ENCODE peak calls at places on chromosomes 6 and 20, in six cellular contexts. Z is NCI-H1105, Q is CD14-positive monocyte, H is RKO, F is posterior vena cava, J is substantia nigra. Y is an unnamed sample.

GRCh38 chr6:143569035-143569434 is 57.5 kb upstream of the FUCA2 start:
- DNase-seq in Q (no peak), H (no peak), Z (no peak), F (no peak), J (no peak), Y (no peak)

GRCh38 chr20:17500826-17501225 is 30.4 kb downstream of the BFSP1 start:
- DNase-seq in Z (no peak), J (no peak), F (peak), H (no peak), Q (peak), Y (no peak)

GRCh38 chr6:15183979-15184378 is 61.9 kb upstream of the JARID2 start:
- DNase-seq in Q (no peak), H (no peak), Z (no peak), F (peak), J (no peak), Y (no peak)

GRCh38 chr6:73878403-73878802 is 182.4 kb downstream of the CD109 start:
- DNase-seq in H (no peak), Z (no peak), Q (no peak), F (no peak), J (no peak), Y (no peak)

GRCh38 chr6:144637535-144637934 is 352.4 kb downstream of the UTRN start:
- DNase-seq in J (no peak), H (no peak), Q (no peak), Z (no peak), F (no peak), Y (no peak)

GRCh38 chr6:91590191-91590590 is 1003.3 kb upstream of the MAP3K7 start:
- DNase-seq in Q (peak), F (no peak), H (no peak), Z (no peak), J (no peak), Y (no peak)

GRCh38 chr6:111922454-111923297 is 49.4 kb upstream of the FYN start:
- DNase-seq in F (no peak), Q (no peak), Z (peak), J (no peak), H (no peak), Y (no peak)

GRCh38 chr20:48706710-48707339 is 121.0 kb downstream of the PREX1 start:
- DNase-seq in J (no peak), H (no peak), Z (no peak), F (peak), Q (no peak), Y (no peak)

GRCh38 chr6:43334466-43335095 is 26.0 kb upstream of the CRIP3 start:
- DNase-seq in J (no peak), F (no peak), Q (no peak), H (peak), Z (peak), Y (peak)

GRCh38 chr6:958531-958930 is 265.6 kb upstream of the EXOC2 start:
- DNase-seq in H (peak), F (no peak), Z (no peak), J (no peak), Q (no peak), Y (peak)

GRCh38 chr6:170080828-170081368 is 210.0 kb downstream of the DLL1 start:
- DNase-seq in Q (peak), F (peak), Z (peak), H (no peak), J (no peak), Y (no peak)

GRCh38 chr6:7587631-7588100 is 2.3 kb upstream of the SNRNP48 start:
- DNase-seq in H (peak), J (no peak), F (no peak), Q (no peak), Z (no peak), Y (no peak)

GRCh38 chr6:22231616-22232015 is 65.2 kb downstream of the PRL start:
- DNase-seq in Z (no peak), J (no peak), Q (no peak), H (no peak), F (no peak), Y (peak)

GRCh38 chr6:66825539-66825938 is 1118.5 kb upstream of the EYS start:
- DNase-seq in F (no peak), H (no peak), J (no peak), Z (no peak), Q (no peak), Y (no peak)

GRCh38 chr20:15236812-15237211 is 899.4 kb upstream of the FLRT3 start:
- DNase-seq in Q (no peak), J (no peak), Z (no peak), F (no peak), H (peak), Y (peak)

GRCh38 chr6:77019081-77019480 is 444.2 kb downstream of the HTR1B start:
- DNase-seq in Q (no peak), F (no peak), H (no peak), J (no peak), Z (no peak), Y (no peak)

Y was measured in RCC 7860.